ENCODE peak calls at places on chromosomes 6 and 20, in eight cellular contexts. K, P, G, H, N, Q, L and T are unnamed samples. For H3K4me1, the result is how much of the 10 kb centered on the place peaks cover.

GRCh38 chr6:156876302-156876701 is 99.1 kb downstream of the ARID1B start:
- DNase-seq in K (peak), P (no peak), G (no peak), H (peak), N (peak), Q (no peak), L (no peak), T (no peak)

GRCh38 chr6:2866183-2866846 is 24.7 kb upstream of the SERPINB1 start:
- DNase-seq in K (no peak), P (no peak), G (peak), H (peak), N (no peak), Q (no peak), L (no peak), T (no peak)

GRCh38 chr6:80641591-80641990 is 535.1 kb downstream of the BCKDHB start:
- DNase-seq in K (no peak), P (no peak), G (no peak), H (no peak), N (no peak), Q (peak), L (peak), T (peak)

GRCh38 chr6:45021652-45022051 is 306.5 kb upstream of the RUNX2 start:
- DNase-seq in K (no peak), P (no peak), G (no peak), H (no peak), N (no peak), Q (peak), L (peak), T (peak)

GRCh38 chr6:41372526-41373366 is 37.3 kb downstream of the NCR2 start:
- DNase-seq in K (peak), P (no peak), G (no peak), H (peak), N (no peak), Q (no peak), L (no peak), T (no peak)

GRCh38 chr20:43963872-43964791 is 49.5 kb downstream of the TOX2 start:
- DNase-seq in K (no peak), P (no peak), G (no peak), H (no peak), N (peak), Q (peak), L (peak), T (peak)

GRCh38 chr6:101391772-101392560 is 1.5 kb upstream of the GRIK2 start:
- DNase-seq in K (peak), P (no peak), G (no peak), H (peak), N (no peak), Q (no peak), L (peak), T (peak)

GRCh38 chr6:147974376-147974775 is 368.3 kb upstream of the SASH1 start:
- DNase-seq in K (no peak), P (no peak), G (no peak), H (no peak), N (peak), Q (peak), L (peak), T (peak)

GRCh38 chr20:19761853-19762252 is 3.8 kb downstream of the RIN2 start:
- DNase-seq in K (no peak), P (no peak), G (no peak), H (no peak), N (no peak), Q (no peak), L (no peak), T (no peak)

GRCh38 chr20:19757973-19758887 is at the start of gene RIN2:
- DNase-seq in K (peak), P (peak), G (peak), H (peak), N (peak), Q (peak), L (peak), T (peak)

GRCh38 chr20:19757487-19757972 is 528 bp upstream of the RIN2 start:
- DNase-seq in K (peak), P (no peak), G (peak), H (peak), N (no peak), Q (peak), L (peak), T (peak)

GRCh38 chr20:19758888-19759331 is 852 bp downstream of the RIN2 start:
- DNase-seq in K (peak), P (no peak), G (peak), H (peak), N (peak), Q (peak), L (peak), T (peak)

GRCh38 chr20:19760371-19760721 is 2.3 kb downstream of the RIN2 start:
- DNase-seq in K (no peak), P (no peak), G (no peak), H (no peak), N (no peak), Q (no peak), L (no peak), T (no peak)
- H3K4me1 ChIP-seq in K (under half), P (under half), G (under half), H (under half), N (under half), Q (under half), L (under half), T (under half)

GRCh38 chr20:18057106-18057993 is at the start of gene OVOL2:
- DNase-seq in K (peak), P (peak), G (no peak), H (peak), N (no peak), Q (no peak), L (no peak), T (peak)
- TF ChIP-seq EZH2 in K (peak), P (no peak), G (peak), H (peak), N (peak), Q (peak), L (peak), T (no peak)

GRCh38 chr20:61497029-61497627 is 245.1 kb downstream of the CDH4 start:
- DNase-seq in K (no peak), P (no peak), G (no peak), H (peak), N (no peak), Q (no peak), L (no peak), T (no peak)
- H3K4me1 ChIP-seq in K (under half), P (under half), G (under half), H (under half), N (under half), Q (under half), L (under half), T (under half)

DNA sequence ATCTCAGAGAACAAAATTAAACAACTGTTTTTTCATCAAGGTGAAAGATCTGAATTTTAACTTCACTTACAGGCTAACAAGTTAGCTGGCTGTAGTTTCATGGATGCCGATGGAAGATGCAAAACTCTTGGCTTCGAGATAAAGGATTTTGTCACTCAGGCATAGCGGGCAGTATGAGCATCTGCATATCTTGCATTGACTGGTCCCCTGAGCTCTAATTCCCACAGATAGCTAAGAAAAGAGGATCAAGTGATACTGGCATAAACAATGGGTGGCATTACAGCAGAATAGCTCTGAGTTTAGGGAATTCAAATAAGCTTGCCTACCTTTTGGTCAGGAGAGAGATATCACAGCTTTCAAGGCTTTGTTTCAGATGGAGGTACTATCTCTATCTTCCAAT is 1.8 kb upstream of the CLVS2 start:
- DNase-seq in K (peak), P (no peak), G (no peak), H (no peak), N (no peak), Q (no peak), L (no peak), T (no peak)
- TF ChIP-seq EZH2 in K (no peak), P (no peak), G (no peak), H (no peak), N (no peak), Q (no peak), L (no peak), T (no peak)

GRCh38 chr20:3312940-3313656 is 74.1 kb upstream of the SLC4A11 start:
- DNase-seq in K (no peak), P (no peak), G (peak), H (no peak), N (peak), Q (peak), L (peak), T (peak)

GRCh38 chr20:3314391-3314790 is 75.4 kb upstream of the SLC4A11 start:
- DNase-seq in K (no peak), P (no peak), G (no peak), H (no peak), N (no peak), Q (no peak), L (no peak), T (no peak)

GRCh38 chr20:3309226-3309625 is 70.2 kb upstream of the SLC4A11 start:
- DNase-seq in K (no peak), P (no peak), G (no peak), H (no peak), N (no peak), Q (no peak), L (peak), T (no peak)

GRCh38 chr20:3313681-3314080 is 74.7 kb upstream of the SLC4A11 start:
- DNase-seq in K (no peak), P (no peak), G (peak), H (no peak), N (no peak), Q (no peak), L (no peak), T (no peak)

DNA sequence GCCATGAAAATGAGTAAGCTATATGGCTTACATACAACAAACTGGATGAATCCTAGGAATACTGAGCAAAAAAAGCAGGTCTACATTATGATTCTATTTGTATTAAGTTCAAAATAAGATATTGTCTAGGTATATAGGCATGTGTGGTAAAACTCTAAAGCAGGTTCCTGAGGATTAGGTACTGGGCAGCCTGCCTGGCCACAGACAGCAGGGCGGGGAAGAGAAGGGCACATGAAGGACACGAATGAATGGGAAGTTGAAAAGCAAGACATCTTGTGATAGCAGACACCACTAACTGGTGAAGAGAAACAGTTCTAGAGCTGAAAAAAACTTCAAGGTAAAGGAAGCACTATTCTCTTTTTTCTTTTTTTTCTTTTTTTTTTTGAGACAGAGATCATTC is 72.6 kb upstream of the SLC4A11 start:
- DNase-seq in K (no peak), P (no peak), G (no peak), H (no peak), N (no peak), Q (no peak), L (no peak), T (no peak)
- H3K4me1 ChIP-seq in K (under half), P (under half), G (under half), H (under half), N (under half), Q (under half), L (under half), T (under half)